ENCODE peak calls at places on chromosomes 2 and 18, in five cellular contexts. One of them, this sample, is unnamed.

GRCh38 chr2:26184086-26184485 is 11.2 kb downstream of the GAREM2 start:
- DNase-seq in foreskin fibroblast: no peak
- DNase-seq in left ventricle myocardium inferior: no peak
- DNase-seq in heart left ventricle: no peak
- DNase-seq in MM.1S: no peak
- DNase-seq in this sample: no peak

GRCh38 chr2:163800889-163801498 is 65.2 kb upstream of the FIGN start:
- DNase-seq in foreskin fibroblast: no peak
- DNase-seq in left ventricle myocardium inferior: no peak
- DNase-seq in heart left ventricle: no peak
- DNase-seq in MM.1S: no peak
- DNase-seq in this sample: peak

GRCh38 chr2:235026137-235026536 is 74.3 kb downstream of the SH3BP4 start:
- DNase-seq in foreskin fibroblast: peak
- DNase-seq in left ventricle myocardium inferior: no peak
- DNase-seq in heart left ventricle: no peak
- DNase-seq in MM.1S: no peak
- DNase-seq in this sample: peak

GRCh38 chr2:174544156-174544555 is 53.4 kb downstream of the WIPF1 start:
- DNase-seq in foreskin fibroblast: no peak
- DNase-seq in left ventricle myocardium inferior: no peak
- DNase-seq in heart left ventricle: no peak
- DNase-seq in MM.1S: no peak
- DNase-seq in this sample: no peak

GRCh38 chr2:217636578-217637267 is 366.1 kb downstream of the TNS1 start:
- DNase-seq in foreskin fibroblast: peak
- DNase-seq in left ventricle myocardium inferior: no peak
- DNase-seq in heart left ventricle: no peak
- DNase-seq in MM.1S: no peak
- DNase-seq in this sample: no peak

GRCh38 chr2:212897296-212897695 is 254.1 kb downstream of the IKZF2 start:
- DNase-seq in foreskin fibroblast: no peak
- DNase-seq in left ventricle myocardium inferior: no peak
- DNase-seq in heart left ventricle: no peak
- DNase-seq in MM.1S: no peak
- DNase-seq in this sample: peak

GRCh38 chr2:58973831-58974281 is 732.7 kb upstream of the FANCL start:
- DNase-seq in foreskin fibroblast: no peak
- DNase-seq in left ventricle myocardium inferior: no peak
- DNase-seq in heart left ventricle: no peak
- DNase-seq in MM.1S: no peak
- DNase-seq in this sample: no peak

GRCh38 chr2:15195723-15196270 is 365.3 kb downstream of the NBAS start:
- DNase-seq in foreskin fibroblast: no peak
- DNase-seq in left ventricle myocardium inferior: no peak
- DNase-seq in heart left ventricle: no peak
- DNase-seq in MM.1S: no peak
- DNase-seq in this sample: no peak

DNA sequence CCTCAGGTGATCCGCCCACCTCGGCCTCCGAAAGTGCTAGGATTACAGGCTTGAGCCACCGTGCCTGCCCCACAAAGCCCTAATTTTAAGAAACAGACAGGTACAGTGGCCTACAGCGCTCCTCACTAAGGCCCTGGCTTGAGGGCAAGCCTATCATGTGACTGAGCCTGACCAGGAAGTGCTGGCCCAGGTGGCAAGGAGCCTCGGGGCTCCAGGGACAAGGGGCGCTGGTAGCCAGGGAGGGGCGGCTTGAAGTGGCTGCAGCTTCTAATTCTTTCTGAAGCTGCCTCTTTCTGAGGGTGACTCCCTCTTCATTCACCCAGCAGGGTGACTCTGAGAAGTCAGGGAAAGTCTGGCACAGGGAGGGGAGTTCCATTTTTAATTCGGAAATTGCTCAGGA is 115.8 kb downstream of the FAM210A start:
- DNase-seq in foreskin fibroblast: no peak
- DNase-seq in left ventricle myocardium inferior: no peak
- DNase-seq in heart left ventricle: no peak
- DNase-seq in MM.1S: peak
- DNase-seq in this sample: no peak
- H3K4me3 ChIP-seq in foreskin fibroblast: no peak
- H3K4me3 ChIP-seq in left ventricle myocardium inferior: peak
- H3K4me3 ChIP-seq in heart left ventricle: peak
- H3K4me3 ChIP-seq in MM.1S: peak
- H3K4me3 ChIP-seq in this sample: no peak

GRCh38 chr18:32549248-32549842 is 78.7 kb upstream of the GAREM1 start:
- DNase-seq in foreskin fibroblast: peak
- DNase-seq in left ventricle myocardium inferior: peak
- DNase-seq in heart left ventricle: peak
- DNase-seq in MM.1S: peak
- DNase-seq in this sample: peak
- TF ChIP-seq CTCF in foreskin fibroblast: peak
- TF ChIP-seq CTCF in left ventricle myocardium inferior: peak
- TF ChIP-seq CTCF in heart left ventricle: peak
- TF ChIP-seq CTCF in MM.1S: peak
- TF ChIP-seq CTCF in this sample: peak

GRCh38 chr2:176130917-176131616 is 1.6 kb downstream of the HOXD8 start:
- DNase-seq in foreskin fibroblast: no peak
- DNase-seq in left ventricle myocardium inferior: no peak
- DNase-seq in heart left ventricle: no peak
- DNase-seq in MM.1S: no peak
- DNase-seq in this sample: no peak

GRCh38 chr2:176133366-176133765 is 3.9 kb downstream of the HOXD8 start:
- DNase-seq in foreskin fibroblast: no peak
- DNase-seq in left ventricle myocardium inferior: no peak
- DNase-seq in heart left ventricle: no peak
- DNase-seq in MM.1S: no peak
- DNase-seq in this sample: no peak

GRCh38 chr2:176134045-176134444 is 4.5 kb downstream of the HOXD8 start:
- DNase-seq in foreskin fibroblast: no peak
- DNase-seq in left ventricle myocardium inferior: no peak
- DNase-seq in heart left ventricle: no peak
- DNase-seq in MM.1S: no peak
- DNase-seq in this sample: no peak

GRCh38 chr2:176131617-176132396 is 2.3 kb downstream of the HOXD8 start:
- DNase-seq in foreskin fibroblast: no peak
- DNase-seq in left ventricle myocardium inferior: no peak
- DNase-seq in heart left ventricle: no peak
- DNase-seq in MM.1S: no peak
- DNase-seq in this sample: no peak

DNA sequence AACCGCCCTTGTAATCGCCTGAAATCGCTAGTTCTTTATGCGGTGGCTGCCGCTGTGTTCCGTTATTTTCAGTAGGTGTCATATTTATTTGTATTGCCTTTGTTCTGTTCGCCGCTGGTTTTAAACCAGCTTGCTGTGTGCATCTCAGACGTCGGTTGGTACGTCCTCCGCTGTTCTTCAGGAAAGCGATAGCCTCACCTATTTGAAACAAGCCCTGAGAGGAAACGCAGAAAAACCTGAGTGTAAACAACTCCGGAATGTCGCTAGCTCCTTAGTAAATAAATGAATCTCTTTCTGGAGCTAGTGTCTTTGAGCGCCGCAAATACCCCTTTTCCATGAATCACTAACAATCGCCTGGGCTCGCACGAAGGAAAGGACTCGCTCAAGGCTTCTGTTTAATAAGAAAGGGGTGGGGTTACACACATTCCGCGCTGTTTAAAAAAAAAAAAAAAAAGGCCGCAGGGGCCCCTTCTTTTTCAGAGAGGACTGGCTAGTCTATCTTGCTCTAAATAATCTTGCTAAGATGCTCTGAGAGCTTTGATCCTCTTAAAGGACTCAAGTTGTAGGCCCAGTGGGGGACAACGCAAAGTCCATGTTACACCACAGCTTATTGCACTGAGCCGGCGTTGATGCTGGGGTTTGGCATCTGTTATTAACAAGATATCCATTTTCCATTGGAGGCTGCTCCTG is 3.0 kb downstream of the HOXD8 start:
- DNase-seq in foreskin fibroblast: no peak
- DNase-seq in left ventricle myocardium inferior: no peak
- DNase-seq in heart left ventricle: no peak
- DNase-seq in MM.1S: no peak
- DNase-seq in this sample: no peak
- H3K4me3 ChIP-seq in foreskin fibroblast: peak
- H3K4me3 ChIP-seq in left ventricle myocardium inferior: peak
- H3K4me3 ChIP-seq in heart left ventricle: peak
- H3K4me3 ChIP-seq in MM.1S: no peak
- H3K4me3 ChIP-seq in this sample: peak

GRCh38 chr2:538646-539045 is 138.6 kb downstream of the TMEM18 start:
- DNase-seq in foreskin fibroblast: no peak
- DNase-seq in left ventricle myocardium inferior: no peak
- DNase-seq in heart left ventricle: no peak
- DNase-seq in MM.1S: no peak
- DNase-seq in this sample: no peak

GRCh38 chr2:529425-529824 is 147.8 kb downstream of the TMEM18 start:
- DNase-seq in foreskin fibroblast: no peak
- DNase-seq in left ventricle myocardium inferior: no peak
- DNase-seq in heart left ventricle: no peak
- DNase-seq in MM.1S: no peak
- DNase-seq in this sample: peak

GRCh38 chr2:529852-530251 is 147.4 kb downstream of the TMEM18 start:
- DNase-seq in foreskin fibroblast: no peak
- DNase-seq in left ventricle myocardium inferior: no peak
- DNase-seq in heart left ventricle: no peak
- DNase-seq in MM.1S: no peak
- DNase-seq in this sample: no peak

DNA sequence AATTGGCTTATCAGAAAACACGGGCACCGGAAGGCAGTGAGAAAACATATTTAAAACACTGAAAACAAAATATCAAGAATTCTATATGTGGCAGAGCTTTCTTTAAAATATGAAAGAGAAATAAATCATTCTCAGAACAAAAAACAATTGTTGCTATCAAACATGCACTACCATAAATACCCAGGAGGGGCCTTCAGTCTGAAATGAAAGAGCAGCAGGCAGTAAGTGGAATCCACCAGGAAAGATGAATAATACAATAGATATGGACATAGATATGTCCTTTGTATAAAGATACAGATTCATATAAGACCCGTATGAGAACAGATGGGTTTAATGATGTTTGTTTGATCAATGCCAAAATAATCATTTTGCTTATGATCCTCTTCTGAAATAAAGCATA is 142.0 kb downstream of the TMEM18 start:
- DNase-seq in foreskin fibroblast: no peak
- DNase-seq in left ventricle myocardium inferior: no peak
- DNase-seq in heart left ventricle: no peak
- DNase-seq in MM.1S: no peak
- DNase-seq in this sample: no peak
- TF ChIP-seq CTCF in foreskin fibroblast: no peak
- TF ChIP-seq CTCF in left ventricle myocardium inferior: no peak
- TF ChIP-seq CTCF in heart left ventricle: peak
- TF ChIP-seq CTCF in MM.1S: no peak
- TF ChIP-seq CTCF in this sample: no peak

DNA sequence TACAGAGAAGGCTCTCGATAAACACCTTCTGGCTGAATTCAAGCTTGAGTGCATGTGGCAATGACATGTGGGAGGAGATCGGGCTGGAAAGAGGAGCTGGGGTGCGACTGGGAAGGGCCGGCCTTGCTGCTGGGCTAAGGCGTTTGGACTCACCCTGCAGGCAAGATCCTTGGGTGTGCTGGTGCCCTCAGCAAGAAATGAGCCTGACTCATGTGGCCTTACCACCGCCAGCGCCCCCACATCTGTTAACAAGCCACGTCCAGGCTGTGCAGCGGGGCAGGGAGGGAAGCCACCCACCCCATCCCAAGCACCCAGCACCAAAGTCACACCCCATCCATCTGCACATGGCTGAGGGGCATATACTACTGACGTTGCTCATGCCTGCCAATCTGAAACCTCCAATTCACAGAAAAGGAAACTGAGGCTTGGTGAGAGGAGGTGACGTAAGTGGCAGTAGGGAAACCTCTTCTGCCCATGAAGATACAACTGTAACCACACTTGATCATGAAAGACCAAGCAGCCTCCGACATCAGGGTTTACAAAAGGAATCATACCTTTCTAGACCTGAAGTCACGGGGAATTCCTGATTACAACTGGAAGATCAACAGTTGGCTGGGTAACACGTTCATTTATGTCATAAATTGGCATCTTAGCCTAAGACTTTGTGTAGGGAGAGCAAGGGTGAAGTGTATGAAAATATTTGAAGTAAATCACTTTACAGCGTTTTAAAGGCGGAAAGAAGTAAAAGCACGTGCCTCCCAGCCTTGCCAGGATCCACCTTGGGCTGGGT is 1.1 kb downstream of the HS1BP3 start:
- DNase-seq in foreskin fibroblast: peak
- DNase-seq in left ventricle myocardium inferior: no peak
- DNase-seq in heart left ventricle: peak
- DNase-seq in MM.1S: no peak
- DNase-seq in this sample: no peak
- H3K4me3 ChIP-seq in foreskin fibroblast: peak
- H3K4me3 ChIP-seq in left ventricle myocardium inferior: peak
- H3K4me3 ChIP-seq in heart left ventricle: peak
- H3K4me3 ChIP-seq in MM.1S: peak
- H3K4me3 ChIP-seq in this sample: peak